ENCODE peak calls at places on chromosomes 7 and 10, in five cellular contexts. J, U, W, Q and H are unnamed samples. For H3K4me1 and H3K27me3, the result is how much of the 10 kb centered on the place peaks cover.

GRCh38 chr7:18177815-18178660 is 150.4 kb upstream of the PRPS1L1 start:
- DNase-seq in J (no peak), U (no peak), W (peak), Q (no peak), H (no peak)

GRCh38 chr7:97512441-97513207 is 219.3 kb upstream of the TAC1 start:
- DNase-seq in J (no peak), U (no peak), W (no peak), Q (no peak), H (no peak)

GRCh38 chr7:129535896-129536295 is 33.6 kb downstream of the SMKR1 start:
- DNase-seq in J (no peak), U (no peak), W (no peak), Q (no peak), H (no peak)

GRCh38 chr10:98270786-98271185 is 2.8 kb upstream of the LOXL4 start:
- DNase-seq in J (no peak), U (no peak), W (no peak), Q (no peak), H (no peak)

GRCh38 chr10:78255796-78256638 is 222.4 kb downstream of the RPS24 start:
- DNase-seq in J (no peak), U (peak), W (no peak), Q (peak), H (no peak)

GRCh38 chr10:63703113-63703670 is 182.0 kb downstream of the REEP3 start:
- DNase-seq in J (no peak), U (no peak), W (no peak), Q (no peak), H (no peak)

GRCh38 chr10:1564791-1565190 is 172.5 kb downstream of the ADARB2 start:
- DNase-seq in J (no peak), U (no peak), W (peak), Q (no peak), H (no peak)

GRCh38 chr10:32957341-32958084 is 517 bp downstream of the ITGB1 start:
- DNase-seq in J (peak), U (peak), W (peak), Q (peak), H (no peak)

GRCh38 chr7:102030696-102031095 is 213.3 kb downstream of the CUX1 start:
- DNase-seq in J (no peak), U (no peak), W (peak), Q (no peak), H (no peak)

GRCh38 chr10:16867556-16867955 is 50.3 kb upstream of the RSU1 start:
- DNase-seq in J (no peak), U (no peak), W (no peak), Q (no peak), H (peak)

GRCh38 chr7:114554781-114555537 is 140.3 kb downstream of the FOXP2 start:
- DNase-seq in J (no peak), U (no peak), W (no peak), Q (no peak), H (no peak)

GRCh38 chr7:103528152-103528551 is 82.1 kb upstream of the SLC26A5 start:
- DNase-seq in J (no peak), U (no peak), W (no peak), Q (no peak), H (no peak)

GRCh38 chr7:79531905-79532304 is 78.4 kb upstream of the MAGI2 start:
- DNase-seq in J (no peak), U (no peak), W (no peak), Q (no peak), H (no peak)
- H3K4me3 ChIP-seq in J (no peak), U (no peak), W (no peak), Q (no peak), H (no peak)

GRCh38 chr7:44616545-44616944 is 10.1 kb downstream of the OGDH start:
- DNase-seq in J (no peak), U (no peak), W (no peak), Q (no peak), H (no peak)

GRCh38 chr7:44615793-44616192 is 9.4 kb downstream of the OGDH start:
- DNase-seq in J (no peak), U (no peak), W (no peak), Q (no peak), H (no peak)

GRCh38 chr7:44618045-44618444 is 11.6 kb downstream of the OGDH start:
- DNase-seq in J (no peak), U (no peak), W (no peak), Q (no peak), H (no peak)

GRCh38 chr7:44618754-44619153 is 12.3 kb downstream of the OGDH start:
- DNase-seq in J (no peak), U (no peak), W (no peak), Q (no peak), H (no peak)

DNA sequence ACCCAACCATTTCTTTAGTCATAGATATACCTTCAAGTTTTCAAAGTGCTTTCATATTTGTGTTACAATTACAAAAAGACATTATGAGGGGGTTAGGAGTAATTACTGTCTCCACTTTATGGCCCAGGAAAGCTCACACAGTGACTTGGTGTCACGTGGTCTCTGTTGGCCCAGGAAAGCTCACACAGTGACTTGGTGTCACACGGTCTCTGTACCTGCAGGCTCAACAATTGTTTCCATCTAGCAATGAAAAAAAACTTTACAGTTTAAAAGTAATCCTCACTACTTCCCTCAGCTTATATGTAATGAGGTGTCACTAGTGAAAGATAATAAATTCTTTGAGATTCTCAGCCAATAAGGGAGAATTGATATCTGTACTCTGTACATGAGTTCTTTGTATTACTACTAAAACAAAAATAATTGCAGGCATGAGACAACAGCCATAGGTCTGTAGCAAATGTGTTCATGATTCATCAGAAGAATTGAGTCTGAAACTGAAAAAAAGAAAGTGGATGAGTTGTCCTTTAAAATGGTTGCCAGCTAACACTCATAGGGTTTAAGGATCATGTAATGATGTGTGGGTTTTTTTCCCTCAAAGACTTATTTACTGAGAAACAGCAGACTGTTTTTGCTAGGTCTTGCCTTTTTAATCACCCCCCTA is 10.9 kb downstream of the OGDH start:
- DNase-seq in J (no peak), U (no peak), W (no peak), Q (no peak), H (no peak)
- H3K4me1 ChIP-seq in J (half or more), U (under half), W (half or more), Q (under half), H (under half)

DNA sequence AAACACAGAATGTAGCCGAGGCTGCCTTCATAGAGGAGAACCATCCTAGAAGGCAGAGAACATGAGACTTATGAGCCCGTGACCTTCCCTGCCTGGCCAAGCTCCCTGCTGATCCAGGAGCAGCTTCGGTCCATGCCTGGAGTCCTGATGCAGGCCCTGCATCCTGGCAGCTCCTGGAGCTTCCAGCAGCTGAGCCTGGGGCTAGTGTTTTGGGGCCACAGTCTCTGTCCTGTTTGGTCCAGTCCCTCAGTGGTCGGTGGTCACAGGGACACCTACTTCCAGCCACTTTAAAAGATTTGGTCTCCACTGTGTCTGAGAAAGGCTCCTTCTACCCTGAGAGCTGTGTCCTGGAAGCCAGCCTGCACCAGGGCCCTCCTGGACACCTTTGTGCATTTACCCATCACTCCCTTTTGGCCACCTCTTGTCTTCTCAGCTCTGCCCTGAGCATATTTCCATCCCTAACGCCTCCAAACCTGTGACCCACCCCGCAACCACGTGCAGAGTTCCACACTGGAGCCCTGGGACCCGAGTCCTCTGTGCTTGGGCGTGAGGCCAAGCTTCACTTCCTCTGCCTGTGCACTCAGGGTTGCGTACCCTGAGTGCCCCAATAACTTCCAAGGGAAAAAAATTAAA is 315.2 kb upstream of the ZNF32 start:
- DNase-seq in J (no peak), U (peak), W (peak), Q (no peak), H (no peak)
- H3K27me3 ChIP-seq in J (under half), U (under half), W (under half), Q (under half), H (under half)

GRCh38 chr10:52541082-52541481 is 227.0 kb downstream of the DKK1 start:
- DNase-seq in J (no peak), U (no peak), W (no peak), Q (no peak), H (no peak)

GRCh38 chr10:52533986-52534385 is 219.9 kb downstream of the DKK1 start:
- DNase-seq in J (no peak), U (no peak), W (no peak), Q (no peak), H (no peak)

GRCh38 chr10:52540479-52540984 is 226.5 kb downstream of the DKK1 start:
- DNase-seq in J (no peak), U (no peak), W (no peak), Q (no peak), H (no peak)

GRCh38 chr10:52542891-52543290 is 228.8 kb downstream of the DKK1 start:
- DNase-seq in J (no peak), U (no peak), W (no peak), Q (no peak), H (no peak)

GRCh38 chr10:52539463-52539862 is 225.4 kb downstream of the DKK1 start:
- DNase-seq in J (no peak), U (no peak), W (no peak), Q (no peak), H (no peak)
- H3K4me3 ChIP-seq in J (no peak), U (no peak), W (no peak), Q (no peak), H (no peak)

GRCh38 chr7:96179341-96179740 is 142.6 kb downstream of the SLC25A13 start:
- DNase-seq in J (no peak), U (no peak), W (no peak), Q (no peak), H (no peak)
- H3K4me1 ChIP-seq in J (under half), U (under half), W (under half), Q (under half), H (under half)

GRCh38 chr7:158516524-158516923 is 71.1 kb downstream of the PTPRN2 start:
- DNase-seq in J (no peak), U (no peak), W (no peak), Q (no peak), H (no peak)

GRCh38 chr7:158520825-158521224 is 66.8 kb downstream of the PTPRN2 start:
- DNase-seq in J (no peak), U (no peak), W (peak), Q (no peak), H (no peak)

GRCh38 chr7:158517072-158517471 is 70.6 kb downstream of the PTPRN2 start:
- DNase-seq in J (no peak), U (no peak), W (no peak), Q (no peak), H (no peak)

GRCh38 chr7:158518915-158519640 is 68.5 kb downstream of the PTPRN2 start:
- DNase-seq in J (no peak), U (no peak), W (no peak), Q (no peak), H (no peak)

DNA sequence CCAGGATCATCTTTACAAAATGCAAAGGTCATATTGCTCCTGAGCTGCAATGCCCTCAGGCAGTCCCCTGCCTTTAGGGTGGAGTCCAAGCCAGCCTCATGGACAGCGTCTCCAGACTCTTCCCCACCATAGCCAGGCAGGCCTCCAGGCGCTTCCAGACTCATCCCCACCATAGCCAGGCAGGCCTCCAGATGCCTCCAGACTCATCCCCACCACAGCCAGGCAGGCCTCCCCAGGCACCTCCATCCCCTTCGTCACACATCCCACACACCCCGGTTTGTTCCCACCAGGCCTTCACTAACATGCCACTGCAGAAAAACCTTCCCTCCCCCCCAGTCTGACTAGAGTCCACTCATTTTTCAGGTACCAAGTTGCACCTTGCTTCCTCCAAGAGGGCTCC is 70.1 kb downstream of the PTPRN2 start:
- DNase-seq in J (no peak), U (no peak), W (peak), Q (no peak), H (no peak)
- H3K27me3 ChIP-seq in J (half or more), U (under half), W (under half), Q (under half), H (under half)

GRCh38 chr7:4726051-4726450 is 44.0 kb downstream of the FOXK1 start:
- DNase-seq in J (no peak), U (no peak), W (no peak), Q (no peak), H (no peak)
- H3K4me3 ChIP-seq in J (peak), U (peak), W (peak), Q (no peak), H (no peak)

GRCh38 chr10:110081914-110082313 is 74.1 kb downstream of the ADD3 start:
- DNase-seq in J (peak), U (no peak), W (no peak), Q (no peak), H (no peak)
- H3K4me1 ChIP-seq in J (half or more), U (under half), W (half or more), Q (under half), H (under half)

DNA sequence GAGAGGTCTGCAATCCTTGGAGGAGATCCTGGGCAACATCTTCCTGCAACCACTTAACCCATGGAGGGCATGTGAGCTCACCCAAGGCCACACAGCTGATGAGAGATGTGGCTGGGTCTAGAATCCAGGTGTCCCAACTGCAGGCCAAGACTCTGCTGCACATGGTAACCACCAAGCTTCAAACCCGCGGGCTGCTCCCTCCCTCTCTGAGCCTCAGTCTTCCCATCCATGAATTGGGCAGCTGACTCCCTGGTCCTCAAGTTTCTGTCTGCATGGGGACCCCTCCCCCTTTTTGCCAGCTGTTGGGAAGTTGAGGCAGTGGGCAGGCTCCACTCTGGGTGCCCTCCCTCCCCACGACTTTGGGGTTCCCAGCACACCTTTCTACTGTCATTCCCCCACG is 20.9 kb upstream of the INMT start:
- DNase-seq in J (no peak), U (no peak), W (no peak), Q (no peak), H (no peak)
- H3K27me3 ChIP-seq in J (under half), U (under half), W (under half), Q (under half), H (under half)